ENCODE peak calls at places on chromosomes 6 and 20, in five cellular contexts. A is foreskin keratinocyte; V is heart right ventricle; O is gastrocnemius medialis; H is CD4-positive, alpha-beta memory T cell. P is an unnamed sample.
A peak's percentile ranks its signal among the peaks of the same experiment; 100 is the strongest.

GRCh38 chr6:123962508-123962907 is 158.8 kb downstream of the NKAIN2 start:
- DNase-seq in H (no peak), V (no peak), A (peak; percentile 73), O (no peak), P (no peak)

GRCh38 chr6:131761061-131761761 is 46.6 kb upstream of the ENPP1 start:
- DNase-seq in O (no peak), H (no peak), V (no peak), A (peak; percentile 55), P (no peak)

GRCh38 chr6:37262446-37263026 is 4.6 kb upstream of the TMEM217 start:
- DNase-seq in V (no peak), H (no peak), O (no peak), A (peak; percentile 41), P (no peak)

GRCh38 chr6:19024737-19025136 is 637.6 kb downstream of the RNF144B start:
- DNase-seq in A (peak; percentile 39), H (no peak), O (no peak), V (peak; percentile 25), P (peak; percentile 15)

GRCh38 chr6:126640356-126640755 is 300.4 kb downstream of the CENPW start:
- DNase-seq in V (no peak), O (no peak), H (no peak), A (no peak), P (no peak)

GRCh38 chr20:46811328-46812084 is 83.1 kb upstream of the EYA2 start:
- DNase-seq in A (no peak), V (no peak), O (no peak), H (no peak), P (no peak)

GRCh38 chr6:116524236-116524635 is 12.8 kb downstream of the CALHM5 start:
- DNase-seq in A (no peak), O (no peak), V (no peak), H (no peak), P (no peak)

GRCh38 chr6:48736486-48737206 is 625.6 kb upstream of the PTCHD4 start:
- DNase-seq in O (no peak), H (no peak), A (peak; percentile 22), V (no peak), P (no peak)

GRCh38 chr6:149443411-149444181 is 41.2 kb downstream of the ZC3H12D start:
- DNase-seq in V (no peak), O (no peak), A (no peak), H (no peak), P (no peak)

GRCh38 chr6:157050537-157051280 is 272.6 kb downstream of the TMEM242 start:
- DNase-seq in O (no peak), V (peak; percentile 52), H (no peak), A (no peak), P (no peak)

GRCh38 chr6:10410214-10410873 is 4.5 kb downstream of the TFAP2A start:
- DNase-seq in V (no peak), A (no peak), H (no peak), O (no peak), P (no peak)

GRCh38 chr20:60630609-60631008 is 621.5 kb upstream of the CDH4 start:
- DNase-seq in O (no peak), A (no peak), V (no peak), H (no peak), P (no peak)

GRCh38 chr6:56259682-56260081 is 12.3 kb upstream of the COL21A1 start:
- DNase-seq in A (peak; percentile 37), O (no peak), H (no peak), V (no peak), P (no peak)

GRCh38 chr6:37173573-37174195 is 3.7 kb downstream of the PIM1 start:
- DNase-seq in A (no peak), H (no peak), V (no peak), O (no peak), P (no peak)

GRCh38 chr6:112216699-112217551 is 37.4 kb downstream of the LAMA4 start:
- DNase-seq in V (no peak), A (peak; percentile 85), H (no peak), O (no peak), P (no peak)

GRCh38 chr6:36094786-36095496 is 35.4 kb upstream of the MAPK13 start:
- DNase-seq in V (peak; percentile 78), O (peak; percentile 73), H (peak; percentile 77), A (peak; percentile 52), P (peak; percentile 54)

GRCh38 chr6:42784739-42785498 is 3.1 kb downstream of the BICRAL start:
- DNase-seq in O (peak; percentile 65), H (no peak), A (no peak), V (no peak), P (no peak)

GRCh38 chr6:7052441-7052936 is 55.3 kb upstream of the RREB1 start:
- DNase-seq in H (peak; percentile 9), O (peak; percentile 79), V (peak; percentile 38), A (peak; percentile 40), P (peak; percentile 53)

GRCh38 chr6:169289671-169290408 is 36.2 kb upstream of the THBS2 start:
- DNase-seq in A (peak; percentile 100), O (peak; percentile 55), V (peak; percentile 61), H (no peak), P (no peak)

GRCh38 chr20:60254901-60255411 is 296.7 kb downstream of the CDH26 start:
- DNase-seq in A (peak; percentile 42), V (no peak), H (no peak), O (no peak), P (no peak)

GRCh38 chr6:57257911-57258541 is 35.9 kb upstream of the RAB23 start:
- DNase-seq in V (no peak), H (no peak), O (no peak), A (no peak), P (no peak)

GRCh38 chr6:39263299-39264037 is 34.2 kb upstream of the KCNK5 start:
- DNase-seq in O (no peak), A (no peak), V (no peak), H (no peak), P (peak; percentile 14)

GRCh38 chr6:140319209-140319608 is 944.8 kb upstream of the CITED2 start:
- DNase-seq in O (no peak), V (no peak), A (no peak), H (no peak), P (no peak)

GRCh38 chr6:56072856-56073255 is 174.5 kb downstream of the COL21A1 start:
- DNase-seq in V (no peak), A (no peak), O (no peak), H (no peak), P (no peak)

GRCh38 chr6:98014791-98015201 is 731.8 kb upstream of the MMS22L start:
- DNase-seq in A (no peak), O (no peak), H (no peak), V (no peak), P (no peak)

GRCh38 chr6:158970640-158971291 is 29.2 kb downstream of the RSPH3 start:
- DNase-seq in O (no peak), H (no peak), A (no peak), V (no peak), P (no peak)

GRCh38 chr6:15504581-15505350 is 158.1 kb downstream of the DTNBP1 start:
- DNase-seq in V (peak; percentile 73), H (no peak), A (peak; percentile 88), O (peak; percentile 79), P (no peak)

GRCh38 chr6:104186836-104187235 is 672.9 kb downstream of the HACE1 start:
- DNase-seq in O (no peak), V (no peak), H (no peak), A (peak; percentile 35), P (no peak)

GRCh38 chr6:90028080-90028778 is 134.0 kb downstream of the GJA10 start:
- DNase-seq in O (no peak), H (no peak), V (no peak), A (no peak), P (no peak)

GRCh38 chr6:20751293-20751946 is 217.2 kb downstream of the CDKAL1 start:
- DNase-seq in V (no peak), H (no peak), A (no peak), O (no peak), P (no peak)

GRCh38 chr20:19777981-19778380 is 19.9 kb downstream of the RIN2 start:
- DNase-seq in V (no peak), H (no peak), A (no peak), O (no peak), P (no peak)
- H3K27ac ChIP-seq in V (no peak overlapping the region), H (no peak overlapping the region), A (no peak overlapping the region), O (peak overlapping the region; percentile 52), P (no peak overlapping the region)

GRCh38 chr20:14036567-14036966 is 41.3 kb downstream of the MACROD2 start:
- DNase-seq in H (no peak), V (no peak), O (no peak), A (no peak), P (no peak)
- H3K27ac ChIP-seq in H (no peak overlapping the region), V (no peak overlapping the region), O (no peak overlapping the region), A (no peak overlapping the region), P (no peak overlapping the region)

GRCh38 chr20:23350007-23350854 is at the start of gene NXT1:
- DNase-seq in H (peak; percentile 96), V (peak; percentile 98), O (peak; percentile 98), A (peak; percentile 98), P (peak; percentile 97)

GRCh38 chr20:23344336-23344735 is 6.3 kb upstream of the NXT1 start:
- DNase-seq in H (no peak), A (no peak), O (no peak), V (no peak), P (no peak)

GRCh38 chr20:23347791-23348190 is 2.8 kb upstream of the NXT1 start:
- DNase-seq in V (no peak), A (no peak), H (no peak), O (no peak), P (no peak)

GRCh38 chr20:23350855-23351838 is 556 bp downstream of the NXT1 start:
- DNase-seq in V (peak; percentile 43), A (peak; percentile 52), O (peak; percentile 64), H (peak; percentile 54), P (peak; percentile 45)

GRCh38 chr20:23349338-23350006 is 1.1 kb upstream of the NXT1 start:
- DNase-seq in H (no peak), O (no peak), V (no peak), A (no peak), P (no peak)
- H3K27ac ChIP-seq in H (peak overlapping the region; percentile 100), O (peak overlapping the region; percentile 97), V (peak overlapping the region; percentile 97), A (peak overlapping the region; percentile 85), P (peak overlapping the region; percentile 90)

DNA sequence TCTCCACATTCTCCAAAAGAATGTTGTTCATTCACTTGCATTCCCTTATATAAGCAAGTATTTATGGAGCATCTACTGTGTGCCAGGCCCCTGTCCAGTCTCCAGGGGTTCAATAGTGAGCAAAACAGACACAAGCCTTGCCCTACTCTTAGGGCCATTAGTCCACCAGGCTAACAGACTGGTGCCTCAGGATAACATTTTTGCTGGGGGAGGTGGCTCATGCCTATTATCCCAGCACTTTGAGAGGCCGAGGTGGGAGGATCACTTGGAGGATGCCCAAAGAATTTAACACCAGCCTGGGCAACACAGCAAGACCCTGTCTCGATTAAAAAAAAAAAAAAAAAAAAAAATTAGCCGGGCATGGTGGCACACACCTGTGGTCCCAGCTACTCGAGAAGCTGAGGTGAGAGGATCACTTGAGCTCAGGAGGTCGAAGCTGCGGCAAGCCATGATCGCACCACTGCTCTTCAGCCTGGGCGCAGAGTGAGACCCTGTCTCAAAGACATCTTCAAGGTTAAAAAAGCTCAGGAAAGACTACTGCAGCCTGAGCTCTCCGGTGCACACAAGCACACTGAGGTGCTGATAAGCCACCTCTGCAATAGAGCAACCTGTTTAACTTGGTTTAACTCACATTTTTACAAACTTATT is 19.9 kb downstream of the CAPN11 start:
- DNase-seq in H (no peak), O (no peak), A (no peak), V (no peak), P (no peak)
- H3K27ac ChIP-seq in H (no peak overlapping the region), O (no peak overlapping the region), A (no peak overlapping the region), V (peak overlapping the region; percentile 26), P (no peak overlapping the region)

DNA sequence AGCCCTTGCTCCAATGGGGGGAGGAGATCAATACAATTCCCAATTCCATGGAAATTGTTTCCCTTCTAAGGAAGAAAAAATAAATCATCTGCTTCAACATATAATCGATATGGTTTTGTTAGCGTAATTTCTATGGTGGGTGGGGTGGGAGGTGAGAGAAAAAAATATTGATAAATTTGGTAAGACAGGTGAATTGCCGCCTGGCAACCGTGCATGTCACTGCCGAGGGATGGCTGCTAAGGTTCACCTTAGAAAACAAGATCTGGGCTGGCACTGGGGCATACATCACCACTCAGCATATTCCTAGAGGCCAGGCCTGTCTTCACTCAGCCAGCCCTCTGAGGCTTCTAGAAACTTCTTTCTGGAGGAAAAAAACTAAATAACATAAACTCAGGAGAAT is 104.1 kb downstream of the ZNF217 start:
- DNase-seq in A (no peak), H (no peak), O (no peak), V (no peak), P (no peak)
- H3K27ac ChIP-seq in A (no peak overlapping the region), H (no peak overlapping the region), O (no peak overlapping the region), V (no peak overlapping the region), P (no peak overlapping the region)

P was measured in HL-60.